ENCODE peak calls at places on chromosomes 6 and 20, in five cellular contexts. L, M, P, H and C are unnamed samples.

GRCh38 chr6:5425267-5425666 is 164.0 kb downstream of the FARS2 start:
- DNase-seq in L (no peak), M (no peak), P (no peak), H (peak), C (no peak)

GRCh38 chr20:29689411-29690225 is 1567.8 kb upstream of the DEFB115 start:
- DNase-seq in H (peak), M (no peak), L (no peak), P (peak), C (no peak)

GRCh38 chr6:71127374-71127773 is 161.2 kb upstream of the OGFRL1 start:
- DNase-seq in P (no peak), M (no peak), L (no peak), H (peak), C (no peak)

GRCh38 chr20:46118481-46119020 is 437 bp downstream of the CD40 start:
- DNase-seq in P (no peak), L (peak), H (no peak), M (peak), C (peak)

GRCh38 chr6:163750436-163751031 is 336.0 kb downstream of the QKI start:
- DNase-seq in P (no peak), M (no peak), L (no peak), H (no peak), C (no peak)

GRCh38 chr6:119096683-119097310 is 18.3 kb upstream of the FAM184A start:
- DNase-seq in M (peak), L (no peak), P (no peak), H (peak), C (peak)

GRCh38 chr6:124967444-124967843 is 5.2 kb downstream of the RNF217 start:
- DNase-seq in M (no peak), L (no peak), H (no peak), P (peak), C (no peak)

GRCh38 chr20:19775353-19776201 is 17.5 kb downstream of the RIN2 start:
- DNase-seq in H (peak), L (peak), P (peak), M (no peak), C (no peak)

GRCh38 chr20:10763117-10763516 is 89.3 kb upstream of the JAG1 start:
- DNase-seq in P (no peak), M (no peak), H (no peak), L (no peak), C (no peak)

GRCh38 chr6:44119704-44120262 is 7.5 kb downstream of the MRPL14 start:
- DNase-seq in H (no peak), M (no peak), P (peak), L (no peak), C (no peak)

GRCh38 chr6:44126320-44127149 is 717 bp downstream of the MRPL14 start:
- DNase-seq in P (peak), M (peak), H (peak), L (peak), C (peak)

GRCh38 chr6:44120692-44121443 is 6.4 kb downstream of the MRPL14 start:
- DNase-seq in H (no peak), M (no peak), L (no peak), P (no peak), C (no peak)

GRCh38 chr6:44123544-44123943 is 3.7 kb downstream of the MRPL14 start:
- DNase-seq in M (no peak), L (no peak), H (no peak), P (no peak), C (no peak)

DNA sequence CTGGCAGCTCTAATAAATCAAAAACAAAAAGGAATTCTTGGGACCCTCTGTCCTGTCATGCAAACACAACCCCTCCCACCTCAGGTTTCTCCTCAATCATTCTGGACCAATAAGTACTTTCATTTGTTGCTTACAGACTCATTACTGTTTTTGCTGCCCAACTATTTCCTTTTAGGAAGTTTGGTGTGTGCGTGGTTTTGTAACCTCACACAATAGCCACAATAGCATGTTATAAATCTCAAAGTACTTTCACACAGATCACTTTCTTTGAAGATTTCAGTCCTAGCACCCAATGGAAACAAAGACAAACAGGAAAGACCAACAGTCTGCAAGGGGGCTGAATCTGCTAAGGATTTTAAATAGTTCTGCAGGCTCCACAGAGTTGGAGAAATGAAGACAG is 4.4 kb downstream of the MRPL14 start:
- DNase-seq in L (no peak), P (no peak), H (no peak), M (no peak), C (no peak)
- H3K27ac ChIP-seq in L (no peak), P (no peak), H (no peak), M (peak), C (peak)

GRCh38 chr6:36825996-36826395 is 13.2 kb downstream of the CPNE5 start:
- DNase-seq in L (no peak), M (no peak), P (no peak), H (no peak), C (no peak)

GRCh38 chr6:36826520-36827227 is 12.6 kb downstream of the CPNE5 start:
- DNase-seq in M (no peak), L (no peak), H (peak), P (no peak), C (no peak)

GRCh38 chr6:36829919-36830544 is 9.2 kb downstream of the CPNE5 start:
- DNase-seq in L (peak), M (peak), P (no peak), H (no peak), C (peak)

GRCh38 chr6:36825452-36825851 is 13.8 kb downstream of the CPNE5 start:
- DNase-seq in L (no peak), M (no peak), H (no peak), P (no peak), C (no peak)

DNA sequence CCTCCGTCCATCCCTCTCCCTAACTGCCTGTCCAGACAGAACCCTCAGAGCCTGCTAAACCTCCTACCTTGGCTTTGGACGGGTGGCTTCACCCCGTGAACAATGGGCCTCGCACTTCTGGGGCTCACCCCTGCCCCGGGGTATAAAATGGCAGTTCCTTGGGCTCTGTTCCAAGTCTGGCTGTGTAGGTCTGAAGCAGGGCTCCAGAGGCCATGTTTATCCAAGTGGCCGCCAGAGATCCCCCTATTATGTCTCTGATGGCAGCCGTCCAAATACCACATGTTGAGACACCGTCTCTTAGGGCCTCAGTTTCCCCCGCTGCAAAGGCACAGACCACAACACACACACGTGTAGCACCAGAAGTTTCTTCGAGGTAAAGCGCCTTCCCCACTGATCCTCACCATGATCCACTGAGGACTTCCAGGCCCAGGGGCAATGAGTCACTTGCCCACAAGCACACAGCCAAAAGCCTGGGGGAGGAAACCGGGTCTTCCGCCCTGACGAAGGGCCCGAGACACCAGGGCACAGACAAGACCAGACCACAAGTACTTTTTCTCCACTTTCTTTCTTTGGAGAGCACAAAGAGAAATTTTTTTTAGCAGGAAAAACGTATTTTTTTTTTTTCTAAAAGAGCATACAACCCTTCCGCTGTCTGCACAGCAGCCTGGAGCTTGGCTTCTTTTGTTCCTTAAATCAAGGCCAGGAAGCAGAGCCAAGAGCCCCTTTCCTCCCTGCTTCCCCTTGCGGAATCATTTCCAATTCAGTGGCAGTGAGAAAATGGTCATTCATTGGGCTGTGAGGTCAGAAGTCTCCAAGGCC is 11.8 kb downstream of the CPNE5 start:
- DNase-seq in L (no peak), M (no peak), P (peak), H (peak), C (peak)
- H3K27ac ChIP-seq in L (peak), M (no peak), P (no peak), H (peak), C (peak)

GRCh38 chr20:53081916-53082863 is 110.0 kb downstream of the TSHZ2 start:
- DNase-seq in L (no peak), P (no peak), M (no peak), H (peak), C (no peak)

GRCh38 chr20:53080412-53080962 is 108.3 kb downstream of the TSHZ2 start:
- DNase-seq in H (no peak), M (no peak), P (no peak), L (no peak), C (no peak)

GRCh38 chr20:53079883-53080282 is 107.7 kb downstream of the TSHZ2 start:
- DNase-seq in H (no peak), M (no peak), P (no peak), L (no peak), C (no peak)

GRCh38 chr20:53079483-53079810 is 107.3 kb downstream of the TSHZ2 start:
- DNase-seq in H (no peak), P (no peak), L (no peak), M (no peak), C (no peak)

GRCh38 chr20:53080969-53081871 is 109.1 kb downstream of the TSHZ2 start:
- DNase-seq in L (peak), H (peak), M (no peak), P (peak), C (no peak)
- H3K27ac ChIP-seq in L (no peak), H (no peak), M (no peak), P (no peak), C (peak)

DNA sequence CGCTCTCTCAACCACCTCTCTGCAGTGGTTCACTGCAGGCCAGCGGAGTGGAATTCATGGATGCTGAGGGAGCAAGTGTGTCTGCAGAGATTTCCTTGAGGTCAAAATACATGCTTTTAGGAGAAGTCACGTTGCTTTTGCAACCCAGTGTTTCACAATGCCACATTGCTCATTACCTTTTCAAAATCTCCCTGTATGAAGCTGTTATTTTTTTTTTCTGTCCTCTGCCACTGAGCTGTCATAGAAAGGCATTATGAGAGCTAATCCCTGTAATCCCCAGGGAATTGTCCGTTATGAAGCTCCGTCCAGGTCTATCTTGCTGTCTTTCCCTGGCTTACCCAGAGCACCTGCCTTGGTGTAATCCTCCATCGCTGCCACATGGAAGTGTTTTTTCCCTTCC is 60.5 kb upstream of the SLC22A23 start:
- DNase-seq in M (no peak), H (peak), L (no peak), P (peak), C (no peak)
- H3K27ac ChIP-seq in M (no peak), H (no peak), L (no peak), P (peak), C (no peak)

GRCh38 chr20:49887251-49887827 is 28.0 kb downstream of the SPATA2 start:
- DNase-seq in M (peak), H (no peak), L (no peak), P (no peak), C (no peak)
- H3K27ac ChIP-seq in M (peak), H (no peak), L (no peak), P (no peak), C (peak)

DNA sequence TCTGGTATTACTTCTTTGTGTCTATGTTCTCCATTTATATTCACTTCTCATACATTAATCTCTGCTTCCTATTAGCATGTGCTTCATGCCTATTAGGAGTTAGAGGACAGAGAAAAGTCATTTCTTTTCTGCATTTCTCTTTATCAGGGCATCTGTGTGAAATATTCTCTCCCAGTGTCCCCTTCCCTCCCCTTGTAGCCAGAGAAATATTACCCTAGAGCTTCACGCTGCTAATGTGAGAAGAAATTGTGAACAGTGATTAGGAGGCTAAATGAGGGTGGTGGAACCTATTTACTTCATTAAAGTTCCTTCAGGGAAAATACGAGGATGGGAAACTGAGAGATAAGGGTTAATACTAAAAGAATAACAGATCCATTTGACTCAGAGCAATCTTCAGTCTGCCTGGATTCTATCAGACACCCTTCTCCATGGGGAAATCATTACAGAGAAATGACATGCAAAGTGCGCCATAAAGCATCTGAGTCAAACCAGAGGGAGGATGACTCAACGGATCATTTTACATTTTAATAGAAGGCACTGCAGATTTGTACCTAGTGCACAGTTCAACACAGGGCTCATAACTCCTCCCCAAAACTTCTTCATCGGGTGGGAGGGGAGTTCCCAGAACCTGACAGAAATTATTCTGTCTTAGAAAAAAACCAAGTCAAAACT is 131.3 kb downstream of the GJA10 start:
- DNase-seq in L (no peak), H (no peak), M (no peak), P (peak), C (peak)
- H3K27ac ChIP-seq in L (no peak), H (no peak), M (no peak), P (peak), C (peak)

GRCh38 chr6:9537381-9537780 is 877.5 kb downstream of the TFAP2A start:
- DNase-seq in M (no peak), L (no peak), H (no peak), P (peak), C (no peak)
- H3K27ac ChIP-seq in M (no peak), L (no peak), H (no peak), P (no peak), C (no peak)

DNA sequence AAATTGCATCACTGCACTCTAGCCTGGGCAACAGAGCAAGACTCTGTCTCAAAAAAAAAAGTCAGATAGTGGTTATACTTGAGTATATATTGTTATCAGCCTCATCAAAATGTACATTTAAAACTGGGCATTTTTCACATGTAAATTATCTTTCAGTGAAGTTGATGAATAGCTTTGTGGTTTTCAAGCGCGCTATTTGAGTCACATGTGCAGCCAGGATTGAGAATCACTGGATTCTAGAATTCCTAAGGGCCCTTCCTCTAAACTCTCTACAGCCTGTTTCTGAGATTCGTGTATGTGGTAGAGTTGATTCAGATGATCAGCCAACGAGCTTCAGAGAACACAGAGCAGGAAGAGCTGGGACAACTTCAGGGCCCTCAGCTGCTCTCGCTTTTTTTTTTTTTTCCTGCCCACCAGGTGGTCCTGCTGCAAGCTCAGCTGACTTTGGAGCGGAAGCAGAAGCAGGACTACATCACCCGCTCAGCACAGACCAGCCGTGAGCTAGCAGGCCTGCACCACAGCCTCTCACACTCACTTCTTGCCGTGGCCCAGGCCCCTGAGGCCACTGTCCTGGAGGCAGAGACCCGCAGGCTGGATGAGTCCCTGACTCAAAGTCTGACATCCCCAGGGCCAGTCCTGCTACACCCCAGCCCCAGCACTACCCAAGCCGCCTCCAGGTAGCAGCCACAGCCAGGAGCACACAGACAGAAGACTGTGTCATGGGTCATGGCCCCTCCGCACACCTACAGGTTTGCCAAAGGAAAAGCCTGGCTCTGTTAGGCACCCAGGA is 18.3 kb downstream of the C20orf173 start:
- DNase-seq in P (no peak), H (peak), L (no peak), M (no peak), C (no peak)
- H3K27ac ChIP-seq in P (no peak), H (no peak), L (no peak), M (no peak), C (no peak)

GRCh38 chr6:30542404-30542725 is 13.9 kb downstream of the GNL1 start:
- DNase-seq in M (no peak), H (no peak), P (no peak), L (no peak), C (no peak)
- H3K27ac ChIP-seq in M (no peak), H (no peak), P (no peak), L (no peak), C (no peak)